ENCODE peak calls at places on chromosomes 6 and 20, in eight cellular contexts. V is HCT116, Q is Panc1, P is GM23338, R is upper lobe of left lung, O is K562, L is H1, C is breast epithelium. Y is an unnamed sample.

GRCh38 chr20:17533396-17533795 is 2.2 kb upstream of the BFSP1 start:
- DNase-seq in P (peak), R (no peak), Q (no peak), O (peak), V (peak), L (no peak), C (no peak), Y (no peak)

GRCh38 chr6:52263709-52264320 is 19.5 kb upstream of the IL17F start:
- DNase-seq in V (no peak), Q (peak), P (peak), R (no peak), L (peak), C (no peak), O (peak), Y (peak)

GRCh38 chr20:21208999-21209398 is 83.1 kb downstream of the KIZ start:
- DNase-seq in Q (no peak), V (no peak), C (no peak), O (no peak), L (no peak), P (no peak), R (no peak), Y (no peak)

GRCh38 chr6:5481024-5481423 is 219.7 kb downstream of the FARS2 start:
- DNase-seq in L (no peak), P (no peak), V (no peak), R (no peak), Q (no peak), C (no peak), O (no peak), Y (no peak)

GRCh38 chr20:1033751-1034419 is 31.8 kb upstream of the RSPO4 start:
- DNase-seq in C (no peak), V (no peak), L (no peak), R (no peak), P (no peak), O (peak), Q (no peak), Y (no peak)

GRCh38 chr6:35731414-35731735 is 5.5 kb upstream of the ARMC12 start:
- DNase-seq in P (peak), V (no peak), C (peak), L (peak), Q (no peak), R (peak), O (peak), Y (peak)

GRCh38 chr6:56708810-56709597 is 66.3 kb upstream of the DST start:
- DNase-seq in Q (no peak), O (peak), P (peak), R (no peak), L (no peak), V (peak), C (no peak), Y (no peak)

GRCh38 chr6:17120019-17120418 is 18.2 kb downstream of the STMND1 start:
- DNase-seq in V (no peak), Q (no peak), L (no peak), C (no peak), R (no peak), O (no peak), P (no peak), Y (no peak)

GRCh38 chr6:43873806-43874714 is 104.0 kb downstream of the VEGFA start:
- DNase-seq in P (no peak), V (no peak), Q (no peak), R (no peak), C (no peak), O (no peak), L (no peak), Y (no peak)

GRCh38 chr6:144416773-144417172 is 131.6 kb downstream of the UTRN start:
- DNase-seq in C (no peak), Q (no peak), O (no peak), R (no peak), P (no peak), L (no peak), V (no peak), Y (no peak)

GRCh38 chr6:491233-491632 is 99.7 kb downstream of the IRF4 start:
- DNase-seq in L (no peak), O (no peak), V (no peak), Q (no peak), R (no peak), C (no peak), P (no peak), Y (no peak)

GRCh38 chr6:39561536-39562266 is 163.5 kb downstream of the KIF6 start:
- DNase-seq in R (no peak), O (no peak), Q (no peak), L (no peak), P (no peak), C (no peak), V (no peak), Y (no peak)

GRCh38 chr20:50126662-50127061 is 13.7 kb upstream of the UBE2V1 start:
- DNase-seq in L (no peak), Q (no peak), O (no peak), R (no peak), P (no peak), V (no peak), C (no peak), Y (no peak)

GRCh38 chr20:48329676-48330644 is 497.8 kb downstream of the PREX1 start:
- DNase-seq in V (no peak), R (peak), Q (no peak), L (no peak), O (peak), C (no peak), P (peak), Y (no peak)

GRCh38 chr20:7723284-7723683 is 217.0 kb downstream of the HAO1 start:
- DNase-seq in Q (no peak), C (no peak), P (no peak), V (no peak), R (no peak), O (no peak), L (no peak), Y (no peak)

GRCh38 chr6:139641412-139641811 is 267.0 kb upstream of the CITED2 start:
- DNase-seq in V (no peak), O (no peak), P (no peak), R (no peak), L (no peak), Q (no peak), C (no peak), Y (no peak)

DNA sequence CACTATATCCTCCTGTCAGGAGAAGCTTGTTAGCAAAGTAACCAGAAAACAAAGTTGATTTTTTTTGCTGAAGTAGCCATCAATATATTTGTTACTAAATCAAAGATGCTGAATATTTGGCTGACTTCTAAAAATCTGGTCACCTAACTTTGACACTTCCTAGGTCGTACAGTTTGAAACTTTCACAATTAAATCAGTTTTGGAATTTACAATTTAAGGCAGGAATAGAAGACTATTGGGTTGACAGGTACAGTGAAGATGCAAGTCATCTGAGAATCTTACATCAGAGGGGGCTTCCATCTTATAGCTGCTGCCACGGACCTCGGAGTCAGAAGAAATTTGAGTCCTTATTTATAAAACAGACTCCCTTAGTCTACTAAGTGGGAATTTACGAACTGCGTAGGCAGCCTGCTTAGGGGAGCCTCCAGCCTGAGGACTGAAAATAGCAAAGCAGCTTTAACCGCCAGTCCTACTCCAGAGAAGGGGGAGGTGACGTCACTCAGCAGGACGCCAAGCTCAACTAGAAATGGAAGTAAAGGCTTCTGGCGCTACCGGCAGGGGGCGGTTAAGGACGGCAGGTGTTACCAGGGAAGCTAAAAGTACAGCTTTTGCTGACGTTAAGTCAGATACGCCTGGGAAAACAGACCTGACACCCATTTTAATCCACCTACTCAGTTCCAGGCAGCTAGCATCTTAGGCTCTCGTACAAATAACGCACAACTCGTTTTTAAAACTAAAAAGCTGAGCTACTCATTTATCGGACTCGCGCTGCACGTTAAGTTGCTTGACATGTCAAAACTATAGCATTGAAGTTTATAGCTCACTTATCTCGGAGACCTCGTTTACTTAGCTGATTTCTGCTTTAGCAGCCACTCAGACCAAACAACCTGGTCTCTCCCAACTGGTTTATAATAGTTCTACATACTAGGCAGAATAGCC is 61.1 kb upstream of the HFE start:
- DNase-seq in O (peak), L (peak), Q (peak), R (no peak), V (peak), C (peak), P (peak), Y (no peak)
- TF ChIP-seq POLR2AphosphoS5 in O (peak), L (peak), Q (peak), R (peak), V (peak), C (peak), P (peak), Y (no peak)

GRCh38 chr6:137880633-137881521 is 13.8 kb downstream of the TNFAIP3 start:
- DNase-seq in O (no peak), V (no peak), P (no peak), L (no peak), Q (no peak), C (no peak), R (peak), Y (no peak)
- TF ChIP-seq POLR2AphosphoS5 in O (no peak), V (no peak), P (no peak), L (no peak), Q (no peak), C (no peak), R (no peak), Y (no peak)

DNA sequence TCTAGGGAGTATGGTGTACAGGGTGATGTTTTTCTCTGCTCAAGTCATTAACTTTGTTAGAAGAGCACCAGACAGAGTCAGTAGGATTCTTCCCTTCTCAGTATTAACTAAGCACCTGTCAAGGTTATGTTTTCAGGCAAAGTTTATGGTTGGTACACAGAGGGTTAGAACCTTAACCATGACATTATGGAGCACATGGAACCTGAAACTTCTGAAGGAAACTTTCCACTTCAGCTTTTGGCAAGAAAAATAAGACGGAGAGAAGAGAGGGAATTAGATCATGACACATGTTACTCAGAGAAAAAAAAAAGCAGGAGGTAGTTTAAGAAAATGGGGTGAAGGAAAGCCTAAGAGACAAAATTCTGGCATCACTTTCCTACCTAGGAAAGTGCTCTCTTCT is 112.9 kb upstream of the PDE7B start:
- DNase-seq in O (no peak), R (no peak), P (no peak), Q (no peak), C (no peak), V (no peak), L (no peak), Y (no peak)
- TF ChIP-seq POLR2AphosphoS5 in O (no peak), R (no peak), P (no peak), Q (no peak), C (no peak), V (no peak), L (no peak), Y (no peak)

DNA sequence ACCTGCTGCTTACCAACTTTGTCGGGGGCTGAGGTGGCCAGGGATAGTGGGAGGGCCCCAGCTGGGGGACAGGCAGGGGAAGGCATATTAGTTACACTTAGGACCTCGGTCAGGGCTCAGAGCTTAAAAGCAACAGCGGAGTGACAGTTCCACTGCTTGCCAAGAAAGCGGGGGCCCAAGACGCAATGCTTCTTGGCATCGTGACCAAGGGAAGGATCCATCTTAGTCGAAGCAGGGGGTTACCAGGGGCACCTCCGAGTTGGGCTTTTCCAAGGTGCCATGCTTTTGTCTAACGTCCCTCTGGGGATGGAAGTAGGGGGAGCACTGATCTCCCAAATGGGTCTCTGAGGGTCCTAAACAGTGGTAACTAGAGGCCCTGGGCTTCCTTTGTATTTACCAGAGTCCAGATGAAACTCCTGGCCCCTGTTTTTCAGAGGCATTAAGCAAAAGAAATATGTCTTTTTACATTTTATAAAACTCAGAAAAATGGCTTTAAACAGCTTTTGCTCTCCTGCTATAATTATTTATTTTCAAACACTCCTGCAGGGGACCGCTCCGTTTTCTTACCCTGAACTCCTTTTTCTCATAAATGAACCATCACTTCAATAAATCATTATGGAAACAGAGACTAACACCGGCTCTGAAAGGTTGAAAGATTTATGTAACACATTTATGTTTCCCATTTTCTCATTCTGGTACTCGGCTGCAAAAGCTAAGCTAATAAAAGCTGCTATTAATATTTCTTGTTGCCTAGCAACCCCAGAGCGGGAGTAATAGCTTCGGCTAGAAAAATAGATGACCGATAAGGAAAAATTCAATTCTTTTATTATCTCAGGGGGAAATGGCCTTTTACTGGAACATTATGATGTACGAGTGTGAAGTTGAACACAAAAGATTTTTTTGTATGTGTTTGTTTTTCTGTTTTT is 100.4 kb downstream of the TOX2 start:
- DNase-seq in Q (no peak), O (peak), C (no peak), V (no peak), R (no peak), L (no peak), P (no peak), Y (no peak)
- TF ChIP-seq POLR2AphosphoS5 in Q (no peak), O (no peak), C (no peak), V (no peak), R (no peak), L (no peak), P (no peak), Y (no peak)

GRCh38 chr6:10347561-10348327 is 67.1 kb downstream of the TFAP2A start:
- DNase-seq in L (no peak), C (no peak), R (no peak), Q (peak), P (no peak), V (peak), O (no peak), Y (no peak)

GRCh38 chr6:10351678-10352220 is 63.1 kb downstream of the TFAP2A start:
- DNase-seq in V (no peak), C (no peak), L (no peak), Q (no peak), O (no peak), P (peak), R (peak), Y (no peak)

GRCh38 chr6:10355115-10355702 is 59.7 kb downstream of the TFAP2A start:
- DNase-seq in O (no peak), V (no peak), R (no peak), P (no peak), L (no peak), Q (no peak), C (no peak), Y (no peak)

DNA sequence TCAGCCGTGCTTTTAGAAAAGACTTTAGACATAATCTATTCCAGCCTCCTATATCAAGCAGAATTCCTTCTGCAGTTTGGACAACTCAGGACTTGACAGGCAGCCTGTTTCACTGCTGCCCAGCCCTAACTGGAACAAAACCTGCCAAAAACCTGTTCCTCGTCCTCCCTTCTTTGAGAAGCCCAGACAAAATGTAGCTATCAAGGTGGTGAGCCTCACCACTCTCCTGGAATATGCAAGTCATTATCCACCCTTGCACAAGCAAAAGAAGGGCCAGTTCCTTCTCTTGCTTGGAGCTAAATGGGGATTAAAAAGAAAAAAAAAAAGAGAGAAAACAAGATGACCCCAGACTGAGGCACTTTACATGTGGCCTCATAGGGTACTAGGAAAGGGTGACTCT is 64.2 kb downstream of the TFAP2A start:
- DNase-seq in P (no peak), V (no peak), L (no peak), O (no peak), Q (no peak), R (no peak), C (no peak), Y (no peak)
- TF ChIP-seq POLR2AphosphoS5 in P (no peak), V (no peak), L (no peak), O (no peak), Q (no peak), R (no peak), C (no peak), Y (no peak)

Y was measured in GM12891.